ENCODE peak calls at places on chromosome 1, in six cellular contexts. S is neural progenitor cell, E is IMR-90, K is thyroid gland, N is ovary, H is AG04450. J is an unnamed sample.

GRCh38 chr1:11629184-11629583 is 25.0 kb downstream of the FBXO2 start:
- DNase-seq in H (no peak), N (no peak), S (no peak), E (no peak), K (no peak), J (no peak)

GRCh38 chr1:209425959-209426358 is 157.6 kb upstream of the CAMK1G start:
- DNase-seq in H (no peak), S (no peak), E (no peak), N (no peak), K (no peak), J (no peak)

GRCh38 chr1:23577056-23577985 is 18.0 kb upstream of the ID3 start:
- DNase-seq in K (peak), H (peak), E (peak), S (no peak), N (peak), J (no peak)

GRCh38 chr1:51693420-51694144 is 76.7 kb downstream of the OSBPL9 start:
- DNase-seq in H (no peak), N (no peak), K (no peak), E (peak), S (no peak), J (no peak)

GRCh38 chr1:55869050-55869449 is 653.9 kb upstream of the USP24 start:
- DNase-seq in S (no peak), N (no peak), E (no peak), K (peak), H (no peak), J (no peak)

GRCh38 chr1:227907439-227908015 is 40.2 kb downstream of the WNT9A start:
- DNase-seq in E (no peak), N (no peak), S (no peak), K (no peak), H (no peak), J (no peak)

GRCh38 chr1:154686507-154686906 is 78.5 kb upstream of the ADAR start:
- DNase-seq in N (no peak), H (no peak), K (no peak), S (no peak), E (no peak), J (no peak)

GRCh38 chr1:28456078-28456477 is 49.8 kb upstream of the RCC1 start:
- DNase-seq in S (no peak), N (no peak), E (peak), H (peak), K (no peak), J (no peak)

GRCh38 chr1:193562121-193562520 is 375.7 kb upstream of the B3GALT2 start:
- DNase-seq in H (no peak), E (no peak), N (no peak), S (peak), K (no peak), J (no peak)

GRCh38 chr1:64133036-64133435 is 70.4 kb upstream of the UBE2U start:
- DNase-seq in N (no peak), H (peak), S (no peak), E (peak), K (no peak), J (no peak)

GRCh38 chr1:7650801-7651200 is 120.3 kb upstream of the VAMP3 start:
- DNase-seq in N (no peak), S (peak), K (peak), E (no peak), H (no peak), J (no peak)

GRCh38 chr1:169572184-169572583 is 14.1 kb downstream of the F5 start:
- DNase-seq in E (peak), H (no peak), K (no peak), N (no peak), S (no peak), J (no peak)

GRCh38 chr1:71053758-71054157 is 6.1 kb upstream of the PTGER3 start:
- DNase-seq in H (no peak), N (no peak), S (no peak), E (no peak), K (no peak), J (no peak)

GRCh38 chr1:16260814-16261213 is 23.8 kb upstream of the CPLANE2 start:
- DNase-seq in H (peak), K (no peak), S (no peak), E (peak), N (no peak), J (no peak)

GRCh38 chr1:14742181-14742980 is 143.9 kb downstream of the KAZN start:
- DNase-seq in E (peak), S (no peak), H (peak), N (no peak), K (no peak), J (no peak)

GRCh38 chr1:71869326-71869725 is 413.0 kb downstream of the NEGR1 start:
- DNase-seq in H (no peak), K (no peak), S (no peak), E (no peak), N (no peak), J (no peak)

GRCh38 chr1:168491527-168492164 is 52.2 kb downstream of the XCL2 start:
- DNase-seq in H (no peak), K (no peak), E (no peak), S (no peak), N (no peak), J (no peak)

GRCh38 chr1:11948822-11949458 is 14.4 kb downstream of the PLOD1 start:
- DNase-seq in H (no peak), S (no peak), E (peak), N (no peak), K (no peak), J (no peak)

GRCh38 chr1:92577251-92577895 is 90.6 kb upstream of the GFI1 start:
- DNase-seq in E (peak), H (no peak), N (no peak), S (peak), K (no peak), J (peak)

GRCh38 chr1:53822931-53823330 is 15.2 kb downstream of the NDC1 start:
- DNase-seq in S (no peak), K (no peak), H (no peak), E (no peak), N (no peak), J (no peak)

GRCh38 chr1:37033355-37034291 is 692 bp downstream of the GRIK3 start:
- DNase-seq in H (no peak), E (no peak), S (peak), K (no peak), N (no peak), J (no peak)

GRCh38 chr1:212774584-212774983 is 17.0 kb downstream of the NSL1 start:
- DNase-seq in S (no peak), E (peak), N (no peak), K (no peak), H (no peak), J (no peak)

GRCh38 chr1:154598871-154599635 is 8.9 kb downstream of the ADAR start:
- DNase-seq in S (no peak), K (no peak), N (no peak), E (peak), H (no peak), J (peak)

GRCh38 chr1:103948526-103948925 is 198.8 kb downstream of the AMY1C start:
- DNase-seq in N (no peak), S (no peak), E (no peak), H (no peak), K (no peak), J (no peak)

GRCh38 chr1:109793089-109793485 is 29.4 kb upstream of the EPS8L3 start:
- DNase-seq in K (no peak), H (no peak), E (no peak), N (peak), S (no peak), J (no peak)
- H3K27ac ChIP-seq in K (no peak), H (no peak), E (peak), N (no peak), S (no peak), J (no peak)

DNA sequence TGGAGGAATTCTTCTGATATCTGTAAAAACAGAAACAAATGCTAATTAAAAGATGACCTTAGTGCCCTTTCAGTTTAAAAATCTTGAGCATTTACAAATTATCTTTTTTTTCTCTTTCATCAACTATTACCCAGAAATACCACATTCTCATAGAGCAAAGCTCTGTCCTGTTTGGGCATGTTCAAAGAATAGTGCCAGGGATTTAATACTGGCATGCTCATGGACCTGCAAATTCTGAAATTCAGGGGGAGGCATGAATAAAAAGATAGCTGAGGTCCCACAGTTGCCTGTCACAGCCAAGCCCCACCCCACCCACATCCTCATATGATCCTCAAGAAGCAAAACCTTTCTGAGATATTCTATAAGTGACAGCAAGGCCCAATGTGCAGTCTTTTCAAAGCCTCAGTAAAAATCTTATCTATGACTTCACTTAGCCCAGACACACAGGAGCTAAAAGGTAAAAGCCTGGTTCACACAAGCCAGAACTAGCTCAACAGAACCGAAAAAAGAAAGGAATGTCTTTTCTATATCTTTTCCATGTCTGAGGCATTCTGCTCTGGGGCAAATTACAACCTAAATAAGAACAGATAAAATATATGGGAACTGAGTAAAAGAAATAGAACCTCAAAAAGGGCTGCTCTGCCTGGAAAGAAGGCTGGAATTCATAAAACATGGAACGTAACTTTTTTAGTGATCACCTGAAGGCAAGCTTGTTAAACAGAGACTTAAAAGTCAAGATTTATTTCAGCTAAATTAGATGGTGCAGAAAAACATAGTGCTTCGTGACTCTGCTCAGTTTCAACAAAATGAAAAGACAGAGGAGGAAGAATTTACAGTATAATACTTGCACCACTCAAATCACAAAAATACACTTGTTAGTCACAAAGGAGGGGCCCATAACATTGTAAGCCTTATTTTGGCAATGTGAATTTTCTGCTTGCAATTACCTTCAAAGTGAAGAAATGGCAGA is 11.0 kb downstream of the WLS start:
- DNase-seq in H (no peak), N (no peak), S (no peak), E (no peak), K (no peak), J (no peak)
- H3K27ac ChIP-seq in H (no peak), N (no peak), S (no peak), E (no peak), K (no peak), J (no peak)

GRCh38 chr1:45864765-45865164 is 61.4 kb downstream of the MAST2 start:
- DNase-seq in E (peak), K (no peak), N (no peak), H (no peak), S (no peak), J (no peak)
- H3K27ac ChIP-seq in E (no peak), K (no peak), N (no peak), H (no peak), S (no peak), J (no peak)

GRCh38 chr1:207826557-207827487 is 75.0 kb downstream of the CD46 start:
- DNase-seq in S (no peak), N (peak), H (no peak), E (no peak), K (peak), J (no peak)

GRCh38 chr1:207825719-207826556 is 74.1 kb downstream of the CD46 start:
- DNase-seq in S (no peak), N (no peak), H (no peak), E (peak), K (peak), J (peak)

GRCh38 chr1:207828046-207828445 is 76.2 kb downstream of the CD46 start:
- DNase-seq in E (no peak), N (no peak), S (no peak), H (no peak), K (peak), J (no peak)

GRCh38 chr1:207828485-207829158 is 76.8 kb downstream of the CD46 start:
- DNase-seq in N (peak), E (peak), S (peak), K (peak), H (peak), J (peak)

DNA sequence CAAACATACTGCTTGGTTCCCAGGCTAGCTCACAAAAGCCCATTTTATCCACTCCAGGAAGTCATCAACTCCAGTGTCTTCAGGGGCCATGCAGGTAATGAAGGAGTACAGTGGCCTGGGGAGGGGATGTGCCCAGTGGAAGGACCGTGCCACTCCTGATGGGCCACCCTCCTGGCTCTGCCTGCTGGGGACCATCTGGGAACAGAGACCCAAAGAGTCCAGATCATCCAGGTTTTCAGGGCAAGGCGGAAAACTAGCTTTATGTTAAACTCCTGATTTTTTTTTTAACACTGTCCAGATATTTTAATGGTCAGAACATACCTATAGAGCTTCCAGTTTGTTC is 75.6 kb downstream of the CD46 start:
- DNase-seq in H (no peak), E (no peak), S (no peak), K (peak), N (no peak), J (no peak)
- H3K27ac ChIP-seq in H (no peak), E (no peak), S (no peak), K (peak), N (peak), J (no peak)

GRCh38 chr1:222769968-222770620 is 33.1 kb downstream of the FAM177B start:
- DNase-seq in N (no peak), H (no peak), S (no peak), K (no peak), E (no peak), J (no peak)
- H3K27ac ChIP-seq in N (no peak), H (no peak), S (no peak), K (no peak), E (no peak), J (peak)

GRCh38 chr1:219629481-219629880 is 16.6 kb upstream of the ZC3H11B start:
- DNase-seq in N (no peak), E (no peak), S (no peak), H (no peak), K (no peak), J (no peak)
- H3K27ac ChIP-seq in N (no peak), E (no peak), S (no peak), H (no peak), K (no peak), J (no peak)

DNA sequence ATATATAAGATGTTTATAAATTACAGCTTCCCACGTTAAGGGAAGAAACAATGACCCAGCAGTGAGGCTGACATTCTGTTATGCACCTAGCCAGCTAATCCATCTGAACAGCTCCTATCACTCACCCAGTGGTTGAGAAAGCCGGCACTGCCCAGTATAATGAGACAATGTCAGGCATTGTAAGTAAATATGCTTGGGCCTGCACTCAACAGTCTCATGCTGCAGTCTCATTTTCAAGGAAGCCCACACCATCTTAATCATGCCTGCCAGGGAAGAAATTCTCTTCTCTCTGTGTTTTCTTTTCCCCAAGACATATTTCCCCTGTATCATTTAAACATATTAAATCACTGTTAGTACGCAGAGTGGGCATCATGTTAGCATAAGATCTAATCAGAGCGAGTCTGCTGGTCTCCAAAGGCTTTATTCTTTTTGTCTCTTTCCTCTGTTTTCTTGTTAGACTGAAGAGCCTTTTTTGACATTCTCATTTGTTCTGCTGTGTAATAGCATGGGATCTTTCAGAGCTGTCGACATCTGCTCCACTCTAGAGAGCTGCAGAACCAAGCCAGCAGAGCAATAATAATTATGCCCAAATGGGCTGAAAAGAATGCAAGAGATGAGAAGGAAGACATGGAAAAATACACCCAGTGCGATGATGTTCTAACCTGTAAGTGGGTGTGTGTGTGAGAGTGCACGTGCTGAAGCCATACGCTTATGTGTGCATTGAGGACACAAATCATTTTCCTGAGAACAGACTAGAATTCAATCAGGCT is 67.6 kb upstream of the SLC22A15 start:
- DNase-seq in H (no peak), S (peak), N (no peak), E (no peak), K (no peak), J (peak)
- H3K27ac ChIP-seq in H (no peak), S (no peak), N (no peak), E (no peak), K (no peak), J (peak)

DNA sequence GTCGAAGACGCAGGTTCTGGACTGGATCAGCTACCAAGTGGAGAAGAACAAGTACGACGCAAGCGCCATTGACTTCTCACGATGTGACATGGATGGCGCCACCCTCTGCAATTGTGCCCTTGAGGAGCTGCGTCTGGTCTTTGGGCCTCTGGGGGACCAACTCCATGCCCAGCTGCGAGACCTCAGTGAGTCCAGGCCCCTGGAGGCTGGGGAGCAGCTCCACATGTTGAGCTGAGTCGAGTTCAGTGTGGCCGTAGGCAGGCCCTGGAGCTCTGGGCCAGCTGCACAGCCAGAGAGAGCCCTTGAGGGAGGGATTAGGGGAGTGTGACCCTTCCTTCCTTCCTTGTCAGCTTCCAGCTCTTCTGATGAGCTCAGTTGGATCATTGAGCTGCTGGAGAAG is 1.6 kb downstream of the ELF3 start:
- DNase-seq in N (no peak), H (no peak), E (no peak), S (no peak), K (no peak), J (no peak)
- H3K27ac ChIP-seq in N (no peak), H (no peak), E (no peak), S (no peak), K (no peak), J (no peak)

DNA sequence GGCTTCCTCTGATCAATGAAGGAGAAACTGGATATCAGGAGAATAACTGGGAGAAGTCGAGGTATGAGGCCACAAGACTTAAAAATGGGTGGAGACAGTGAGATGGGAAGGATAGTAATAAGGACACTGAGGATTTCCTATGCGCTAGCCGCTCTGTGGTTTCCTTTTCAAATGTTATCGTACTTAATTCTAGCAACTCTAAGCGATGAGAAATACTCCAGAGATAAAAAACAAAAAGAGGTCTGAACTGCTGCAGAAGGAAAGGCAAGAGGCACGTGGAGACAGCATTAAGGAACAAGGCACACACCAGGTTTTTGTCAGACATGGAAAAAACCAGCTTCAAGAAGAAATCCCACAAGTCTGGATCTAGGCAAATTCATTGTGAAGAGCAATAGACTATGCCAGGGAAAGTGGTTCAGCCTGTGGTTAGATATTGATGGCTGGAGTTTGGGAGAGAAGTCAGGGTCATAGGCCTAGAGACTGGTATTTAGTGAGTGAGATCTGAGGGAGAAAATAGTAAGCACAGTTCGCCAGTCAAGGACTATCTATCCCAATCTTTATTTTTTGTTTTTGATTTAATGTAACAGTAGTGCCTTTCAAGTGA is 5.3 kb downstream of the CLCA2 start:
- DNase-seq in H (no peak), K (no peak), E (no peak), N (no peak), S (no peak), J (no peak)
- H3K27ac ChIP-seq in H (peak), K (no peak), E (peak), N (no peak), S (no peak), J (no peak)

J was measured in substantia nigra.